ENCODE peak calls at places on chromosome 1, in six cellular contexts. W, H, U, L, Q and G are unnamed samples.

GRCh38 chr1:87712261-87712674 is 383.6 kb downstream of the LMO4 start:
- DNase-seq in L (no peak), U (no peak), H (no peak), W (no peak), Q (no peak), G (no peak)

GRCh38 chr1:176931526-176931925 is 233.0 kb downstream of the ASTN1 start:
- DNase-seq in Q (no peak), L (no peak), U (no peak), H (no peak), W (no peak), G (no peak)

GRCh38 chr1:43366601-43367025 is 1.2 kb downstream of the ELOVL1 start:
- DNase-seq in W (no peak), H (no peak), Q (no peak), U (no peak), L (no peak), G (peak; percentile 12)

GRCh38 chr1:181135815-181136737 is 47.6 kb downstream of the IER5 start:
- DNase-seq in W (no peak), U (no peak), Q (no peak), L (no peak), H (no peak), G (peak; percentile 75)

GRCh38 chr1:225254676-225255075 is 173.2 kb downstream of the LBR start:
- DNase-seq in L (no peak), Q (no peak), U (no peak), W (no peak), H (no peak), G (no peak)

GRCh38 chr1:22418852-22419480 is 32.7 kb upstream of the ZBTB40 start:
- DNase-seq in W (no peak), Q (no peak), U (no peak), L (no peak), H (no peak), G (no peak)

GRCh38 chr1:25095635-25096200 is 136.6 kb downstream of the SYF2 start:
- DNase-seq in L (no peak), H (no peak), Q (no peak), U (no peak), W (no peak), G (no peak)

GRCh38 chr1:116765962-116766361 is 11.7 kb downstream of the CD2 start:
- DNase-seq in H (no peak), Q (no peak), W (no peak), U (no peak), L (no peak), G (no peak)

GRCh38 chr1:65068202-65069011 is 79.6 kb upstream of the AK4 start:
- DNase-seq in U (no peak), Q (no peak), L (no peak), H (no peak), W (no peak), G (peak; percentile 33)

GRCh38 chr1:26677306-26678115 is 18.3 kb upstream of the ARID1A start:
- DNase-seq in L (peak; percentile 14), W (peak; percentile 92), U (peak; percentile 24), Q (no peak), H (no peak), G (no peak)

GRCh38 chr1:115456441-115456961 is 118.5 kb upstream of the NGF start:
- DNase-seq in H (no peak), L (no peak), W (no peak), Q (no peak), U (no peak), G (no peak)

GRCh38 chr1:161242313-161242712 is 4.3 kb upstream of the NR1I3 start:
- DNase-seq in L (no peak), U (no peak), H (no peak), W (no peak), Q (no peak), G (no peak)

GRCh38 chr1:89602871-89603404 is 30.0 kb upstream of the LRRC8C start:
- DNase-seq in L (no peak), U (no peak), H (no peak), Q (no peak), W (no peak), G (no peak)

GRCh38 chr1:226407497-226408284 is at the start of gene PARP1:
- DNase-seq in U (peak; percentile 87), Q (peak; percentile 79), H (peak; percentile 82), W (peak; percentile 97), L (peak; percentile 66), G (peak; percentile 83)

GRCh38 chr1:212982430-212983152 is 32.2 kb downstream of the VASH2 start:
- DNase-seq in Q (no peak), U (no peak), W (peak; percentile 50), H (no peak), L (no peak), G (no peak)

GRCh38 chr1:160747717-160748116 is 8.7 kb downstream of the SLAMF7 start:
- DNase-seq in U (no peak), W (no peak), Q (no peak), H (no peak), L (no peak), G (no peak)

GRCh38 chr1:88311907-88312306 is 372.2 kb upstream of the PKN2 start:
- DNase-seq in W (no peak), U (no peak), Q (no peak), H (no peak), L (no peak), G (no peak)

GRCh38 chr1:232123775-232124659 is 497.4 kb downstream of the DISC1 start:
- DNase-seq in L (no peak), W (no peak), Q (no peak), U (no peak), H (no peak), G (no peak)

GRCh38 chr1:206723500-206724472 is 39.1 kb downstream of the MAPKAPK2 start:
- DNase-seq in H (no peak), W (no peak), L (no peak), U (no peak), Q (no peak), G (no peak)

GRCh38 chr1:171742577-171742922 is 685 bp upstream of the VAMP4 start:
- DNase-seq in U (peak; percentile 47), Q (peak; percentile 6), L (no peak), H (no peak), W (no peak), G (peak; percentile 41)

GRCh38 chr1:15249032-15249601 is 2.1 kb downstream of the FHAD1 start:
- DNase-seq in H (no peak), U (no peak), Q (peak; percentile 58), L (no peak), W (no peak), G (no peak)